ENCODE peak calls at places on chromosomes 5 and 9, in ten cellular contexts. K is B cell; W is tibial nerve; R is activated B cell treated with CpG ODN at 0.5 μM for 24 hours; J is HCT116; G is astrocyte; B is osteocyte; N is CD4-positive, alpha-beta T cell; U is endothelial cell; S is Peyer's patch. D is an unnamed sample.

GRCh38 chr5:154849261-154849660 is 1.1 kb downstream of the FAXDC2 start:
- DNase-seq in U (no peak), B (no peak), S (no peak), J (no peak), R (no peak), K (no peak), G (no peak), N (no peak), W (no peak), D (no peak)

GRCh38 chr9:138097501-138097991 is 220.0 kb downstream of the CACNA1B start:
- DNase-seq in N (peak), U (no peak), K (no peak), B (peak), S (peak), G (no peak), W (no peak), R (no peak), J (no peak), D (no peak)

GRCh38 chr5:106691701-106692100 is 979.0 kb downstream of the EFNA5 start:
- DNase-seq in W (no peak), J (no peak), U (no peak), G (no peak), B (no peak), K (no peak), R (no peak), N (no peak), S (no peak), D (no peak)

GRCh38 chr5:78649220-78649700 is 688 bp upstream of the LHFPL2 start:
- DNase-seq in W (no peak), N (no peak), S (peak), B (no peak), R (no peak), K (no peak), U (no peak), G (no peak), J (no peak), D (no peak)

GRCh38 chr5:14168139-14168792 is 25.1 kb downstream of the TRIO start:
- DNase-seq in W (no peak), N (no peak), K (no peak), U (no peak), G (peak), R (no peak), J (no peak), B (no peak), S (no peak), D (no peak)

GRCh38 chr9:121206516-121207370 is 5.1 kb upstream of the RAB14 start:
- DNase-seq in N (no peak), K (no peak), B (no peak), U (no peak), R (no peak), S (no peak), W (no peak), J (no peak), G (peak), D (no peak)

GRCh38 chr9:132547976-132548730 is 34.3 kb upstream of the BARHL1 start:
- DNase-seq in N (no peak), B (no peak), R (no peak), J (no peak), S (no peak), K (no peak), W (no peak), U (no peak), G (no peak), D (peak)

GRCh38 chr9:128316421-128316820 is 5.8 kb downstream of the TRUB2 start:
- DNase-seq in W (no peak), K (no peak), N (no peak), S (no peak), U (no peak), G (no peak), B (no peak), J (no peak), R (no peak), D (no peak)

GRCh38 chr9:6758418-6759113 is 793 bp downstream of the KDM4C start:
- DNase-seq in N (peak), R (peak), K (peak), U (peak), S (peak), J (peak), G (no peak), B (peak), W (no peak), D (peak)

GRCh38 chr5:95296291-95296690 is 11.4 kb upstream of the MCTP1 start:
- DNase-seq in J (no peak), W (no peak), K (no peak), B (no peak), N (no peak), R (no peak), U (no peak), S (no peak), G (no peak), D (no peak)

GRCh38 chr5:73115399-73116051 is 4.8 kb upstream of the TMEM171 start:
- DNase-seq in J (no peak), W (no peak), B (no peak), K (no peak), S (no peak), U (no peak), N (no peak), R (no peak), G (peak), D (no peak)

GRCh38 chr5:36090033-36090432 is 23.4 kb upstream of the UGT3A2 start:
- DNase-seq in G (no peak), W (no peak), R (no peak), U (peak), B (no peak), J (peak), N (no peak), K (no peak), S (no peak), D (no peak)
- TF ChIP-seq CTCF in G (no peak), W (no peak), R (no peak), U (peak), B (peak), J (peak), N (no peak), K (no peak), S (no peak), D (peak)

GRCh38 chr9:89376286-89376685 is 58.0 kb downstream of the SECISBP2 start:
- DNase-seq in S (no peak), N (no peak), G (no peak), U (no peak), R (no peak), W (no peak), B (no peak), K (no peak), J (no peak), D (no peak)

GRCh38 chr9:89377411-89377810 is 59.1 kb downstream of the SECISBP2 start:
- DNase-seq in U (no peak), S (no peak), J (no peak), N (no peak), R (no peak), B (no peak), W (no peak), K (no peak), G (no peak), D (no peak)

GRCh38 chr9:89376741-89377140 is 58.4 kb downstream of the SECISBP2 start:
- DNase-seq in N (no peak), K (no peak), B (no peak), J (no peak), G (no peak), W (no peak), R (no peak), S (no peak), U (no peak), D (no peak)

GRCh38 chr9:89374176-89374575 is 55.9 kb downstream of the SECISBP2 start:
- DNase-seq in S (no peak), B (no peak), U (no peak), K (no peak), G (peak), J (no peak), W (no peak), N (no peak), R (no peak), D (no peak)

GRCh38 chr9:89375181-89375760 is 57.0 kb downstream of the SECISBP2 start:
- DNase-seq in R (no peak), W (no peak), U (no peak), G (no peak), N (no peak), J (no peak), K (peak), B (no peak), S (peak), D (no peak)
- TF ChIP-seq CTCF in R (no peak), W (no peak), U (no peak), G (no peak), N (no peak), J (no peak), K (peak), B (no peak), S (no peak), D (no peak)

GRCh38 chr9:761155-761792 is 80.2 kb upstream of the DMRT1 start:
- DNase-seq in K (no peak), R (no peak), U (no peak), W (no peak), G (no peak), B (no peak), S (no peak), J (no peak), N (no peak), D (no peak)

GRCh38 chr9:761793-762190 is 79.7 kb upstream of the DMRT1 start:
- DNase-seq in R (no peak), W (no peak), K (no peak), B (no peak), S (no peak), J (no peak), G (no peak), U (no peak), N (no peak), D (no peak)

GRCh38 chr9:759541-759940 is 82.0 kb upstream of the DMRT1 start:
- DNase-seq in G (no peak), W (no peak), R (no peak), S (no peak), B (no peak), J (no peak), K (no peak), N (no peak), U (no peak), D (no peak)

GRCh38 chr9:758147-758546 is 83.3 kb upstream of the DMRT1 start:
- DNase-seq in N (no peak), U (no peak), G (no peak), W (no peak), J (no peak), R (no peak), K (no peak), S (no peak), B (no peak), D (no peak)

GRCh38 chr9:759983-760715 is 81.3 kb upstream of the DMRT1 start:
- DNase-seq in W (no peak), J (no peak), G (no peak), U (no peak), S (no peak), K (no peak), N (no peak), B (no peak), R (no peak), D (no peak)
- TF ChIP-seq CTCF in W (no peak), J (no peak), G (no peak), U (no peak), S (no peak), K (no peak), N (no peak), B (no peak), R (no peak), D (no peak)

GRCh38 chr5:128695791-128696520 is 157.9 kb upstream of the FBN2 start:
- DNase-seq in R (no peak), B (no peak), U (peak), K (no peak), N (no peak), W (no peak), G (peak), S (no peak), J (no peak), D (no peak)
- TF ChIP-seq CTCF in R (no peak), B (peak), U (peak), K (no peak), N (no peak), W (no peak), G (peak), S (no peak), J (peak), D (no peak)

GRCh38 chr9:134552349-134552990 is 89.1 kb upstream of the COL5A1 start:
- DNase-seq in G (no peak), W (no peak), U (no peak), B (no peak), J (no peak), R (no peak), N (no peak), S (no peak), K (no peak), D (peak)

GRCh38 chr9:134550584-134550983 is 91.0 kb upstream of the COL5A1 start:
- DNase-seq in R (no peak), U (no peak), W (no peak), S (no peak), K (no peak), J (no peak), G (no peak), N (no peak), B (no peak), D (no peak)

GRCh38 chr9:134553061-134553891 is 88.3 kb upstream of the COL5A1 start:
- DNase-seq in G (no peak), N (no peak), J (no peak), W (no peak), U (no peak), B (no peak), S (no peak), K (no peak), R (no peak), D (peak)

GRCh38 chr9:134551176-134551575 is 90.4 kb upstream of the COL5A1 start:
- DNase-seq in G (no peak), R (no peak), B (no peak), N (no peak), S (no peak), J (no peak), W (no peak), K (no peak), U (no peak), D (no peak)

DNA sequence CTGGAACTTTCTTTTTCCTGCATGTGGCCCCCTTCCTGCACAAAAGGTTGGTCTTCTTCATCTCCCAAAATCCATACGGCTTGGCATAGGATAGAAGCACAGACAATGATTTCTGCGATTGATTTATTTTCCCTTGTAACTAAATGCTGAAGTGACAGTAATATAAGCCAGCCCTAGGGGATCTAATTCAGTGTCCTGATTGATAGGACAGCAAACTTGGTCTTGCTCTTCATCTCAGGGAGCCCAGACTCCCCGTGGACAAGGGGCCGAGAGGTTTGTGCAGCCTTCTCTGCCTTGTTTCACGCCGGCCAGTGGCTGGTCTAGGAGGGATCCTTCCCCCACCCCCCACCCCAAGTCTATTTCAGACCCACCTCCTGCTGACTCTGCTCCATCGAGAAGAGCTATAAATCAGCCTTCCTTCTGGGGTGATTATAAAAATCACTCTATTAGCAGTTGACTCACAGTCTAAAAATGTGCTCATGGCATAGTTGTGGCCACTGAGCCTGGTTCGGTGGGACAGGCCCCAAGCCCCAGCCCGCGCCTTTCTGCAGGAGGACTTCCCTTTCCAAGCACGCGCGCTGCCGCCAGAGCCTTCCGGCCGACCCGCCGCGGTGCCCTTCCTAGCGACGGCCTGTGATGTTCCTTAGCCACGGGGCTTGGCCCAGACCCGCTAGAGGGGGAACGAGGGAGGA is 89.8 kb upstream of the COL5A1 start:
- DNase-seq in B (peak), K (no peak), S (no peak), W (no peak), J (no peak), N (no peak), R (no peak), U (no peak), G (peak), D (peak)
- TF ChIP-seq CTCF in B (no peak), K (no peak), S (no peak), W (no peak), J (no peak), N (no peak), R (no peak), U (no peak), G (no peak), D (no peak)

D was measured in psoas muscle.